ENCODE peak calls at places on chromosomes 16 and 17, in eight cellular contexts. E is AG10803; M is CD4-positive, alpha-beta T cell; W is fibroblast of mammary gland; L is progenitor cell of endocrine pancreas; K is A549; X is GM23338; I is spleen. B is an unnamed sample.

GRCh38 chr17:79905832-79906231 is 66.6 kb upstream of the CBX4 start:
- DNase-seq in I (no peak), X (no peak), K (peak; percentile 77), L (no peak), W (no peak), M (no peak), E (no peak), B (peak; percentile 26)

GRCh38 chr16:57084257-57084770 is 8.1 kb upstream of the CPNE2 start:
- DNase-seq in K (peak; percentile 93), L (peak; percentile 58), I (peak; percentile 91), M (peak; percentile 70), X (peak; percentile 90), W (peak; percentile 74), E (peak; percentile 64), B (peak; percentile 77)

GRCh38 chr16:66255647-66256046 is 110.8 kb upstream of the CDH5 start:
- DNase-seq in I (no peak), W (no peak), L (no peak), K (no peak), X (peak; percentile 49), E (no peak), M (no peak), B (no peak)

GRCh38 chr17:43528319-43528987 is 17.7 kb downstream of the ETV4 start:
- DNase-seq in X (no peak), K (no peak), I (peak; percentile 74), L (no peak), W (no peak), M (no peak), E (no peak), B (no peak)

GRCh38 chr17:81854974-81855774 is 5.2 kb downstream of the P4HB start:
- DNase-seq in I (no peak), W (peak; percentile 82), K (no peak), L (no peak), E (peak; percentile 35), M (no peak), X (peak; percentile 42), B (no peak)

GRCh38 chr16:89017543-89017942 is 40.5 kb upstream of the CBFA2T3 start:
- DNase-seq in E (no peak), X (no peak), K (no peak), I (peak; percentile 35), L (no peak), W (no peak), M (no peak), B (peak; percentile 23)

GRCh38 chr16:19213885-19214284 is 45.8 kb downstream of the SYT17 start:
- DNase-seq in K (no peak), I (no peak), L (no peak), E (no peak), M (no peak), X (no peak), W (no peak), B (no peak)

GRCh38 chr16:86249631-86250030 is 260.7 kb upstream of the FOXF1 start:
- DNase-seq in I (no peak), K (no peak), M (no peak), W (no peak), E (no peak), X (no peak), L (no peak), B (no peak)

GRCh38 chr17:78431692-78431958 is 53.2 kb downstream of the PGS1 start:
- DNase-seq in L (no peak), I (no peak), K (no peak), M (no peak), X (no peak), E (no peak), W (no peak), B (no peak)

GRCh38 chr17:20184977-20185619 is 175.9 kb downstream of the SPECC1 start:
- DNase-seq in K (no peak), X (no peak), W (no peak), L (no peak), I (no peak), E (no peak), M (no peak), B (peak; percentile 60)

GRCh38 chr16:89853306-89853993 is 19.9 kb upstream of the TCF25 start:
- DNase-seq in X (no peak), L (no peak), W (no peak), M (no peak), E (no peak), I (no peak), K (no peak), B (no peak)

GRCh38 chr17:36850794-36851193 is 86.5 kb upstream of the LHX1 start:
- DNase-seq in W (peak; percentile 77), M (no peak), E (peak; percentile 47), K (peak; percentile 79), X (no peak), I (no peak), L (no peak), B (no peak)

DNA sequence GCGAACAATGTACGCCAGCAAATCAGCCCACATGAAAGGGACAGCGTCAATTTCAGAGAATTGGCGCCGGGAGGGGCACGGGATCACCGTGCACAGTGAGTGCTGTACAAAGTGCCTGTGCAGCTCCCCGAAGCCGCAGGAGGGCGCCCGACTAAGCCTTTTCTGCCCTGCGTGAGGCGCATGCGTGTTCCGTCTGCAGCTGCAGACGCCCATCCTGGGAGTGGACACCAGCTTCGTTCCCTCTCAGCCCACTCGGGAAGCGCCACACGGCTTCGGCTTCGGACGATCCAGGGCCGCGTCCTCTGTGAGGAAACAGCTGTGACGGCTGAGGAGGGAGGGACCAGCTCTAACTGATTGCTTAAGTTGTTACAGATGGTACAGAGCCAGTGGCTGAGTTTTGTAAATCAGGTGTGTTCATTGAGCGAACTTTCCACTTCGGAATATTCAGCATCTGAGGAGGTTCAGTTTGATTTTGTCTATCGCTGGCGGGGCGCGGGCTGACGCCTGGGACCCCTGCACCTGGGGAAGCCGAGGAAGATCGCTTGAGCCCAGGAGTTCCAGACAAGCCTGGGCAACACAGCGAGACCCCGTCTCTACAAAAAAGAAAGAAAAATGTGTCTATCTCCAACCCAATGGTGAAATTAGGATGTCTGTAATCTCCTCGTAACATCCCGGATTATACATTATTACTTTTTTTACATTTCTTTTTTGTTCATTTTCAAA is 15.4 kb upstream of the ZNF287 start:
- DNase-seq in K (peak; percentile 97), E (peak; percentile 86), W (peak; percentile 87), X (peak; percentile 95), M (peak; percentile 93), L (peak; percentile 93), I (peak; percentile 95), B (peak; percentile 82)
- TF ChIP-seq CTCF in K (peak; percentile 63), E (peak; percentile 78), W (peak; percentile 85), X (peak; percentile 94), M (peak; percentile 89), L (peak; percentile 95), I (peak; percentile 68), B (peak; percentile 79)

DNA sequence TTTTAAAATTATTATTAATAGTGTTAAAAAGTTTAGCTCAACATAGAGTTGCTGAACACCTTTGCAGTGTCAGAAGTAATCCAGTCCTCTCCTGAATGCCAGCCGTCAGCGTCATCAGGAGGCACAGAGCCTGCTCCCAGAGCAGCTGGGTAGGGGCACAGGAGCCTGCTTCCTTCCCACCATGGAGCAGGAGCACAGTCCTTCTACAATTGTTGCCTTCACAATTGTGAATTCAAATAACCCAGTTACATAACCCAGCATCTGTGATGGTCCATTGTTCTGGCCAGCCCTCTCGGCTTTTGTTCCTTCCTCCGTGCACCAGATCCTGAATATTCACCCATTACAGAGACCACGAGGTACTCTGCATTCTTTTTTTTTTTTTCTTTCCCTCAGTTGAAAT is 393.9 kb upstream of the MAF start:
- DNase-seq in W (no peak), L (no peak), M (no peak), K (no peak), I (no peak), X (no peak), E (no peak), B (no peak)
- TF ChIP-seq CTCF in W (no peak), L (no peak), M (no peak), K (no peak), I (no peak), X (no peak), E (no peak), B (no peak)

DNA sequence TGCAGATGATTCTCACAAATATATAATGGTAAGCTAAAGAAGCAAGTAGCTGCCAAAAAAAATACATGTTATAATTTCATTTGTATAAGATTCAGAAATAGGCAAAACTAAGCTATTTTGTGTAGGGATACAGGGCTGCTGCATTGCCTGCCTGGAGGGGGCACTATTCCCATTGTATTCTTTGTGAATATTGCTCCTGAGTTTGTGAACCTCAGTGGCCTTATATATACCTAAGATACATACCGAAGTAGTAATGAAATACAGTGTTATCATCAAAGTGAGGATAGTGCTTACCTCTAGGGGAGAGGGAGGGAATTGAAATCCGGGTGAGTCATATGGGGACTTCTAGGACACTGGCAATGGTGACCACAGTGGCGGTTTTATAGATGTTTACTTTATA is 53.5 kb downstream of the C17orf58 start:
- DNase-seq in E (no peak), L (no peak), X (peak; percentile 46), K (peak; percentile 25), W (peak; percentile 19), I (no peak), M (no peak), B (no peak)
- TF ChIP-seq CTCF in E (peak; percentile 47), L (peak; percentile 47), X (peak; percentile 67), K (peak; percentile 49), W (peak; percentile 47), I (no peak), M (peak; percentile 48), B (peak; percentile 31)

DNA sequence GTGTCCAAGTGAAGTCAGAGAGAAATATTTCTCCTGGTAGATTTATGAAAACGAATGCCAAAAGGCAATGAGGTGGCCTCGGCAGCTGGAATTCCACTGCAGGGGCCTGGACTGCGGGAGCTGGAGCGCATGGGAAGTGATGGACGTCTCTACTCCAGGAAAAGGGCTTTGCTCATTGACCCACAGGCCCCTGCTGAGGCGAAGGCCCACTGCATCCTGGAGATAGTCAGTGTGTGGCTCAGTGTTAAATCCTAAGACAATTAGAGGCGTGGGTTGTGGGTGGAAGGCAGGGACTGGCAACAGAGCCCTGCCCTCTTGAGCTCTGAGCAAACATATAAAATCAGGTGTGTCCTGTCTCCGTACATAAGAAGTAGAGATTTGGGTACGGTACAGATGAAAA is 191.4 kb downstream of the SLC39A11 start:
- DNase-seq in W (no peak), I (no peak), L (no peak), K (no peak), M (no peak), X (peak; percentile 20), E (no peak), B (no peak)
- TF ChIP-seq CTCF in W (no peak), I (no peak), L (no peak), K (no peak), M (no peak), X (no peak), E (no peak), B (no peak)